ENCODE peak calls at places on chromosomes 4 and X, in seven cellular contexts. F is Kasumi-1, L is AG08396, C is RWPE1, K is NCI-H774, R is right cardiac atrium, H is cardiac fibroblast. D is an unnamed sample.

GRCh38 chr4:165454426-165454825 is 75.6 kb downstream of the CPE start:
- DNase-seq in F (no peak), L (no peak), C (peak), K (no peak), R (no peak), H (no peak), D (no peak)

GRCh38 chr4:12036450-12036849 is 607.8 kb upstream of the HS3ST1 start:
- DNase-seq in F (no peak), L (no peak), C (no peak), K (no peak), R (peak), H (peak), D (no peak)

GRCh38 chr4:186915816-186916215 is 192.2 kb upstream of the FAT1 start:
- DNase-seq in F (no peak), L (no peak), C (no peak), K (no peak), R (no peak), H (no peak), D (no peak)

GRCh38 chr4:83282049-83282535 is 2.5 kb downstream of the COQ2 start:
- DNase-seq in F (peak), L (peak), C (peak), K (no peak), R (no peak), H (peak), D (no peak)

GRCh38 chrX:120023259-120023658 is 54.2 kb downstream of the RHOXF2B start:
- DNase-seq in F (no peak), L (no peak), C (no peak), K (peak), R (no peak), H (no peak), D (no peak)

GRCh38 chr4:88791274-88791673 is 93.6 kb upstream of the NAP1L5 start:
- DNase-seq in F (peak), L (no peak), C (no peak), K (no peak), R (no peak), H (peak), D (no peak)

GRCh38 chr4:16213107-16213506 is 13.2 kb downstream of the TAPT1 start:
- DNase-seq in F (no peak), L (no peak), C (no peak), K (no peak), R (no peak), H (no peak), D (no peak)

GRCh38 chrX:10533686-10534365 is 86.6 kb downstream of the MID1 start:
- DNase-seq in F (no peak), L (no peak), C (no peak), K (no peak), R (no peak), H (no peak), D (no peak)

GRCh38 chr4:174598800-174599199 is 76.5 kb upstream of the HPGD start:
- DNase-seq in F (no peak), L (no peak), C (no peak), K (no peak), R (no peak), H (no peak), D (no peak)

GRCh38 chr4:32061916-32062315 is 1341.7 kb downstream of the PCDH7 start:
- DNase-seq in F (no peak), L (no peak), C (no peak), K (no peak), R (no peak), H (no peak), D (peak)

GRCh38 chrX:100404851-100405250 is 5.2 kb downstream of the PCDH19 start:
- DNase-seq in F (no peak), L (no peak), C (no peak), K (no peak), R (no peak), H (no peak), D (no peak)